ENCODE peak calls at places on chromosomes 4 and X, in eight cellular contexts. R is adrenal gland; L is HTR-8/SVneo; K is stimulated activated CD4-positive, alpha-beta T cell treated with anti-CD3 and anti-CD28 coated beads, TNF-alpha, amount 100 ng/mL, for 48 hours; M is T-helper 22 cell; G is NAMALWA; B is ELF-1; F is astrocyte. W is an unnamed sample.

GRCh38 chrX:9688833-9689232 is 76.8 kb downstream of the GPR143 start:
- DNase-seq in F (no peak), B (no peak), K (no peak), R (no peak), L (no peak), G (no peak), M (no peak), W (no peak)

GRCh38 chr4:143337600-143338287 is 1.1 kb downstream of the GAB1 start:
- DNase-seq in L (peak), M (no peak), G (peak), K (no peak), B (peak), R (peak), F (peak), W (no peak)

GRCh38 chrX:3216581-3216980 is 129.9 kb downstream of the MXRA5 start:
- DNase-seq in G (no peak), M (no peak), L (no peak), B (no peak), R (no peak), F (no peak), K (no peak), W (no peak)

GRCh38 chr4:87589531-87589930 is 18.8 kb upstream of the DSPP start:
- DNase-seq in B (no peak), F (peak), L (peak), K (no peak), M (no peak), R (peak), G (no peak), W (peak)

GRCh38 chr4:130044788-130045531 is 949.0 kb downstream of the C4orf33 start:
- DNase-seq in M (no peak), G (no peak), F (no peak), K (no peak), B (no peak), L (no peak), R (no peak), W (no peak)

GRCh38 chr4:107058828-107059227 is 22.7 kb upstream of the DKK2 start:
- DNase-seq in L (no peak), R (no peak), B (no peak), F (no peak), G (no peak), M (no peak), K (no peak), W (no peak)

GRCh38 chrX:46561931-46562721 is 11.4 kb upstream of the CHST7 start:
- DNase-seq in B (no peak), K (no peak), G (peak), L (no peak), M (no peak), F (no peak), R (peak), W (no peak)

GRCh38 chr4:19982556-19982955 is 269.1 kb upstream of the SLIT2 start:
- DNase-seq in K (no peak), L (no peak), M (no peak), B (no peak), F (peak), G (no peak), R (peak), W (no peak)

GRCh38 chrX:119790977-119791436 is 423 bp downstream of the RPL39 start:
- DNase-seq in M (peak), G (no peak), B (no peak), F (peak), R (peak), K (no peak), L (no peak), W (no peak)

GRCh38 chr4:80197601-80198444 is 520 bp downstream of the PRDM8 start:
- DNase-seq in B (peak), K (no peak), G (no peak), M (no peak), R (no peak), L (no peak), F (no peak), W (no peak)

GRCh38 chr4:176792348-176793059 is at the start of gene VEGFC:
- DNase-seq in G (no peak), B (peak), R (peak), F (no peak), M (no peak), K (no peak), L (peak), W (no peak)

GRCh38 chrX:15292861-15293260 is 22.6 kb downstream of the ASB11 start:
- DNase-seq in L (no peak), K (no peak), B (no peak), M (no peak), F (no peak), G (no peak), R (no peak), W (no peak)

GRCh38 chr4:2905544-2905943 is 57.7 kb downstream of the NOP14 start:
- DNase-seq in F (no peak), L (no peak), K (no peak), R (no peak), M (no peak), G (no peak), B (no peak), W (no peak)

GRCh38 chr4:182257503-182257902 is 14.3 kb downstream of the TENM3 start:
- DNase-seq in L (no peak), K (no peak), M (no peak), G (no peak), F (no peak), R (no peak), B (peak), W (no peak)

GRCh38 chrX:68443155-68443868 is 10.0 kb upstream of the OPHN1 start:
- DNase-seq in F (peak), M (no peak), K (no peak), G (no peak), R (no peak), B (no peak), L (no peak), W (no peak)

GRCh38 chr4:157075811-157076577 is at the start of gene GLRB:
- DNase-seq in M (no peak), K (no peak), L (peak), G (no peak), B (peak), F (no peak), R (peak), W (no peak)

GRCh38 chr4:122243785-122244184 is 91.7 kb downstream of the BLTP1 start:
- DNase-seq in F (no peak), L (no peak), G (no peak), K (no peak), M (no peak), R (no peak), B (no peak), W (no peak)

GRCh38 chr4:145132521-145133098 is 34.5 kb downstream of the ABCE1 start:
- DNase-seq in L (no peak), M (no peak), R (no peak), B (no peak), G (peak), F (peak), K (no peak), W (peak)